ENCODE peak calls at places on chromosomes 7 and 10, in seven cellular contexts. One of them, this sample, is unnamed.
A peak's percentile ranks its signal among the peaks of the same experiment; 100 is the strongest.

GRCh38 chr10:125208854-125209545 is 48.6 kb upstream of the CTBP2 start:
- DNase-seq in thoracic aorta: no peak
- DNase-seq in astrocyte of the spinal cord: no peak
- DNase-seq in left ventricle myocardium inferior: no peak
- DNase-seq in BE2C: no peak
- DNase-seq in esophagus squamous epithelium: no peak
- DNase-seq in tibial nerve: no peak
- DNase-seq in this sample: peak; percentile 92

GRCh38 chr7:159015081-159015893 is 129.4 kb downstream of the VIPR2 start:
- DNase-seq in thoracic aorta: no peak
- DNase-seq in astrocyte of the spinal cord: peak; percentile 53
- DNase-seq in left ventricle myocardium inferior: peak; percentile 81
- DNase-seq in BE2C: no peak
- DNase-seq in esophagus squamous epithelium: no peak
- DNase-seq in tibial nerve: peak; percentile 51
- DNase-seq in this sample: no peak

GRCh38 chr10:7866191-7866590 is 47.9 kb downstream of the TAF3 start:
- DNase-seq in thoracic aorta: no peak
- DNase-seq in astrocyte of the spinal cord: no peak
- DNase-seq in left ventricle myocardium inferior: no peak
- DNase-seq in BE2C: no peak
- DNase-seq in esophagus squamous epithelium: no peak
- DNase-seq in tibial nerve: no peak
- DNase-seq in this sample: no peak

GRCh38 chr10:929965-930364 is 1.5 kb downstream of the LARP4B start:
- DNase-seq in thoracic aorta: no peak
- DNase-seq in astrocyte of the spinal cord: no peak
- DNase-seq in left ventricle myocardium inferior: no peak
- DNase-seq in BE2C: no peak
- DNase-seq in esophagus squamous epithelium: no peak
- DNase-seq in tibial nerve: no peak
- DNase-seq in this sample: no peak

GRCh38 chr7:32846630-32847225 is 44.8 kb downstream of the KBTBD2 start:
- DNase-seq in thoracic aorta: peak; percentile 78
- DNase-seq in astrocyte of the spinal cord: peak; percentile 69
- DNase-seq in left ventricle myocardium inferior: peak; percentile 91
- DNase-seq in BE2C: peak; percentile 91
- DNase-seq in esophagus squamous epithelium: peak; percentile 48
- DNase-seq in tibial nerve: peak; percentile 92
- DNase-seq in this sample: peak; percentile 84

GRCh38 chr10:79948976-79949722 is at the start of gene SFTPD:
- DNase-seq in thoracic aorta: no peak
- DNase-seq in astrocyte of the spinal cord: no peak
- DNase-seq in left ventricle myocardium inferior: no peak
- DNase-seq in BE2C: no peak
- DNase-seq in esophagus squamous epithelium: no peak
- DNase-seq in tibial nerve: no peak
- DNase-seq in this sample: no peak

GRCh38 chr7:67018940-67019339 is 22.3 kb downstream of the TYW1 start:
- DNase-seq in thoracic aorta: no peak
- DNase-seq in astrocyte of the spinal cord: no peak
- DNase-seq in left ventricle myocardium inferior: no peak
- DNase-seq in BE2C: no peak
- DNase-seq in esophagus squamous epithelium: no peak
- DNase-seq in tibial nerve: no peak
- DNase-seq in this sample: no peak

GRCh38 chr7:20783716-20784310 is 2.9 kb downstream of the SP8 start:
- DNase-seq in thoracic aorta: no peak
- DNase-seq in astrocyte of the spinal cord: no peak
- DNase-seq in left ventricle myocardium inferior: no peak
- DNase-seq in BE2C: no peak
- DNase-seq in esophagus squamous epithelium: no peak
- DNase-seq in tibial nerve: no peak
- DNase-seq in this sample: no peak

GRCh38 chr10:36888925-36889573 is 236.3 kb upstream of the ANKRD30A start:
- DNase-seq in thoracic aorta: no peak
- DNase-seq in astrocyte of the spinal cord: no peak
- DNase-seq in left ventricle myocardium inferior: no peak
- DNase-seq in BE2C: peak; percentile 60
- DNase-seq in esophagus squamous epithelium: no peak
- DNase-seq in tibial nerve: no peak
- DNase-seq in this sample: no peak

GRCh38 chr10:5043716-5044115 is 40.1 kb upstream of the AKR1C2 start:
- DNase-seq in thoracic aorta: no peak
- DNase-seq in astrocyte of the spinal cord: no peak
- DNase-seq in left ventricle myocardium inferior: no peak
- DNase-seq in BE2C: no peak
- DNase-seq in esophagus squamous epithelium: no peak
- DNase-seq in tibial nerve: no peak
- DNase-seq in this sample: no peak

GRCh38 chr7:79453558-79454324 is at the start of gene MAGI2:
- DNase-seq in thoracic aorta: peak; percentile 72
- DNase-seq in astrocyte of the spinal cord: peak; percentile 83
- DNase-seq in left ventricle myocardium inferior: peak; percentile 89
- DNase-seq in BE2C: peak; percentile 76
- DNase-seq in esophagus squamous epithelium: peak; percentile 3
- DNase-seq in tibial nerve: peak; percentile 77
- DNase-seq in this sample: peak; percentile 86

GRCh38 chr10:82242778-82243177 is 367.8 kb downstream of the NRG3 start:
- DNase-seq in thoracic aorta: no peak
- DNase-seq in astrocyte of the spinal cord: no peak
- DNase-seq in left ventricle myocardium inferior: no peak
- DNase-seq in BE2C: no peak
- DNase-seq in esophagus squamous epithelium: no peak
- DNase-seq in tibial nerve: no peak
- DNase-seq in this sample: no peak

GRCh38 chr10:6915307-6915706 is 335.2 kb upstream of the PRKCQ start:
- DNase-seq in thoracic aorta: no peak
- DNase-seq in astrocyte of the spinal cord: no peak
- DNase-seq in left ventricle myocardium inferior: no peak
- DNase-seq in BE2C: no peak
- DNase-seq in esophagus squamous epithelium: no peak
- DNase-seq in tibial nerve: no peak
- DNase-seq in this sample: no peak

GRCh38 chr10:80158126-80158525 is 25.6 kb downstream of the PLAC9 start:
- DNase-seq in thoracic aorta: no peak
- DNase-seq in astrocyte of the spinal cord: no peak
- DNase-seq in left ventricle myocardium inferior: no peak
- DNase-seq in BE2C: no peak
- DNase-seq in esophagus squamous epithelium: no peak
- DNase-seq in tibial nerve: no peak
- DNase-seq in this sample: no peak

GRCh38 chr7:151520419-151521229 is 929 bp upstream of the RHEB start:
- DNase-seq in thoracic aorta: peak; percentile 22
- DNase-seq in astrocyte of the spinal cord: peak; percentile 16
- DNase-seq in left ventricle myocardium inferior: peak; percentile 49
- DNase-seq in BE2C: peak; percentile 15
- DNase-seq in esophagus squamous epithelium: no peak
- DNase-seq in tibial nerve: peak; percentile 28
- DNase-seq in this sample: peak; percentile 60

GRCh38 chr7:81004098-81004497 is 85.2 kb upstream of the SEMA3C start:
- DNase-seq in thoracic aorta: no peak
- DNase-seq in astrocyte of the spinal cord: peak; percentile 68
- DNase-seq in left ventricle myocardium inferior: no peak
- DNase-seq in BE2C: no peak
- DNase-seq in esophagus squamous epithelium: no peak
- DNase-seq in tibial nerve: no peak
- DNase-seq in this sample: no peak

GRCh38 chr7:74355091-74355490 is 65.9 kb downstream of the CLIP2 start:
- DNase-seq in thoracic aorta: peak; percentile 13
- DNase-seq in astrocyte of the spinal cord: peak; percentile 87
- DNase-seq in left ventricle myocardium inferior: no peak
- DNase-seq in BE2C: no peak
- DNase-seq in esophagus squamous epithelium: no peak
- DNase-seq in tibial nerve: no peak
- DNase-seq in this sample: no peak

GRCh38 chr7:10662982-10663884 is 310.4 kb upstream of the PHF14 start:
- DNase-seq in thoracic aorta: no peak
- DNase-seq in astrocyte of the spinal cord: no peak
- DNase-seq in left ventricle myocardium inferior: no peak
- DNase-seq in BE2C: no peak
- DNase-seq in esophagus squamous epithelium: no peak
- DNase-seq in tibial nerve: no peak
- DNase-seq in this sample: peak; percentile 74

GRCh38 chr10:87720665-87721064 is 61.0 kb downstream of the PAPSS2 start:
- DNase-seq in thoracic aorta: no peak
- DNase-seq in astrocyte of the spinal cord: no peak
- DNase-seq in left ventricle myocardium inferior: no peak
- DNase-seq in BE2C: no peak
- DNase-seq in esophagus squamous epithelium: no peak
- DNase-seq in tibial nerve: no peak
- DNase-seq in this sample: no peak

GRCh38 chr7:64863021-64863420 is 40.1 kb upstream of the ZNF273 start:
- DNase-seq in thoracic aorta: no peak
- DNase-seq in astrocyte of the spinal cord: no peak
- DNase-seq in left ventricle myocardium inferior: no peak
- DNase-seq in BE2C: no peak
- DNase-seq in esophagus squamous epithelium: no peak
- DNase-seq in tibial nerve: no peak
- DNase-seq in this sample: no peak

GRCh38 chr7:16299853-16300252 is 121.5 kb downstream of the CRPPA start:
- DNase-seq in thoracic aorta: no peak
- DNase-seq in astrocyte of the spinal cord: no peak
- DNase-seq in left ventricle myocardium inferior: no peak
- DNase-seq in BE2C: no peak
- DNase-seq in esophagus squamous epithelium: no peak
- DNase-seq in tibial nerve: no peak
- DNase-seq in this sample: no peak

GRCh38 chr10:127592586-127592985 is 43.5 kb downstream of the NPS start:
- DNase-seq in thoracic aorta: no peak
- DNase-seq in astrocyte of the spinal cord: no peak
- DNase-seq in left ventricle myocardium inferior: no peak
- DNase-seq in BE2C: no peak
- DNase-seq in esophagus squamous epithelium: no peak
- DNase-seq in tibial nerve: no peak
- DNase-seq in this sample: no peak

GRCh38 chr7:119983468-119983867 is 289.5 kb upstream of the KCND2 start:
- DNase-seq in thoracic aorta: no peak
- DNase-seq in astrocyte of the spinal cord: no peak
- DNase-seq in left ventricle myocardium inferior: no peak
- DNase-seq in BE2C: no peak
- DNase-seq in esophagus squamous epithelium: no peak
- DNase-seq in tibial nerve: no peak
- DNase-seq in this sample: no peak

GRCh38 chr10:62384057-62384446 is 9.9 kb downstream of the ZNF365 start:
- DNase-seq in thoracic aorta: no peak
- DNase-seq in astrocyte of the spinal cord: peak; percentile 84
- DNase-seq in left ventricle myocardium inferior: no peak
- DNase-seq in BE2C: no peak
- DNase-seq in esophagus squamous epithelium: no peak
- DNase-seq in tibial nerve: no peak
- DNase-seq in this sample: no peak

DNA sequence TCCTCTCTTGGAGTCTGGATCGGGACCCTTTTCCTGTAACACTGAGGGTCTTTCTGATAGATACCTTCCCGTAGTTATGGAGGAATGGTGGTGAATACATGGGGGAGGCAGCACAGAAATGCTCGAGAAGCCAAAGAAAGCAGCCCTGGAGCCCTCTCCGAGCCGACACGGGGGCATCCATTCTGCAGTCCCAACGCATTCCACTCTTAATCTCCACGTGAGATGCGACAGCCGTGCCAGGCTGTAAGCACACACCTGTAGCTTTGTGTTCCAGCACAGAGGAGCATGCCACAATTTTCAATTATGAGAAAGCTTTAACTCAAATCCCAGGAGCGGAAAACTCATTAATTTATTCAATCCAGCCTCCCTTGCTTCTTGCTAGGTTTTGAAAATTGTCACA is 55.7 kb upstream of the CHST15 start:
- DNase-seq in thoracic aorta: no peak
- DNase-seq in astrocyte of the spinal cord: no peak
- DNase-seq in left ventricle myocardium inferior: no peak
- DNase-seq in BE2C: no peak
- DNase-seq in esophagus squamous epithelium: no peak
- DNase-seq in tibial nerve: no peak
- DNase-seq in this sample: no peak
- H3K4me3 ChIP-seq in thoracic aorta: no peak overlapping the region
- H3K4me3 ChIP-seq in astrocyte of the spinal cord: no peak overlapping the region
- H3K4me3 ChIP-seq in left ventricle myocardium inferior: no peak overlapping the region
- H3K4me3 ChIP-seq in BE2C: no peak overlapping the region
- H3K4me3 ChIP-seq in esophagus squamous epithelium: no peak overlapping the region
- H3K4me3 ChIP-seq in tibial nerve: no peak overlapping the region
- H3K4me3 ChIP-seq in this sample: no peak overlapping the region

GRCh38 chr7:103101543-103101942 is 26.6 kb downstream of the ARMC10 start:
- DNase-seq in thoracic aorta: no peak
- DNase-seq in astrocyte of the spinal cord: no peak
- DNase-seq in left ventricle myocardium inferior: no peak
- DNase-seq in BE2C: no peak
- DNase-seq in esophagus squamous epithelium: no peak
- DNase-seq in tibial nerve: no peak
- DNase-seq in this sample: no peak

GRCh38 chr7:103106336-103107070 is 31.6 kb downstream of the ARMC10 start:
- DNase-seq in thoracic aorta: no peak
- DNase-seq in astrocyte of the spinal cord: no peak
- DNase-seq in left ventricle myocardium inferior: no peak
- DNase-seq in BE2C: no peak
- DNase-seq in esophagus squamous epithelium: no peak
- DNase-seq in tibial nerve: no peak
- DNase-seq in this sample: no peak
- H3K4me3 ChIP-seq in thoracic aorta: no peak overlapping the region
- H3K4me3 ChIP-seq in astrocyte of the spinal cord: no peak overlapping the region
- H3K4me3 ChIP-seq in left ventricle myocardium inferior: no peak overlapping the region
- H3K4me3 ChIP-seq in BE2C: no peak overlapping the region
- H3K4me3 ChIP-seq in esophagus squamous epithelium: no peak overlapping the region
- H3K4me3 ChIP-seq in tibial nerve: no peak overlapping the region
- H3K4me3 ChIP-seq in this sample: no peak overlapping the region

GRCh38 chr10:121669010-121669366 is 70.7 kb upstream of the FGFR2 start:
- DNase-seq in thoracic aorta: no peak
- DNase-seq in astrocyte of the spinal cord: no peak
- DNase-seq in left ventricle myocardium inferior: no peak
- DNase-seq in BE2C: no peak
- DNase-seq in esophagus squamous epithelium: no peak
- DNase-seq in tibial nerve: no peak
- DNase-seq in this sample: no peak

GRCh38 chr10:121667948-121668335 is 69.7 kb upstream of the FGFR2 start:
- DNase-seq in thoracic aorta: no peak
- DNase-seq in astrocyte of the spinal cord: peak; percentile 19
- DNase-seq in left ventricle myocardium inferior: no peak
- DNase-seq in BE2C: no peak
- DNase-seq in esophagus squamous epithelium: no peak
- DNase-seq in tibial nerve: no peak
- DNase-seq in this sample: no peak

GRCh38 chr10:121664671-121665070 is 66.4 kb upstream of the FGFR2 start:
- DNase-seq in thoracic aorta: no peak
- DNase-seq in astrocyte of the spinal cord: no peak
- DNase-seq in left ventricle myocardium inferior: no peak
- DNase-seq in BE2C: no peak
- DNase-seq in esophagus squamous epithelium: no peak
- DNase-seq in tibial nerve: no peak
- DNase-seq in this sample: no peak

GRCh38 chr10:121665809-121666208 is 67.6 kb upstream of the FGFR2 start:
- DNase-seq in thoracic aorta: no peak
- DNase-seq in astrocyte of the spinal cord: no peak
- DNase-seq in left ventricle myocardium inferior: no peak
- DNase-seq in BE2C: no peak
- DNase-seq in esophagus squamous epithelium: no peak
- DNase-seq in tibial nerve: no peak
- DNase-seq in this sample: no peak

GRCh38 chr10:121668336-121669009 is 70.2 kb upstream of the FGFR2 start:
- DNase-seq in thoracic aorta: peak; percentile 30
- DNase-seq in astrocyte of the spinal cord: peak; percentile 64
- DNase-seq in left ventricle myocardium inferior: peak; percentile 43
- DNase-seq in BE2C: peak; percentile 89
- DNase-seq in esophagus squamous epithelium: no peak
- DNase-seq in tibial nerve: no peak
- DNase-seq in this sample: no peak
- H3K4me3 ChIP-seq in thoracic aorta: peak overlapping the region; percentile 61
- H3K4me3 ChIP-seq in astrocyte of the spinal cord: no peak overlapping the region
- H3K4me3 ChIP-seq in left ventricle myocardium inferior: peak overlapping the region; percentile 12
- H3K4me3 ChIP-seq in BE2C: peak overlapping the region; percentile 24
- H3K4me3 ChIP-seq in esophagus squamous epithelium: no peak overlapping the region
- H3K4me3 ChIP-seq in tibial nerve: no peak overlapping the region
- H3K4me3 ChIP-seq in this sample: no peak overlapping the region

GRCh38 chr7:129228633-129229032 is 3.8 kb downstream of the AHCYL2 start:
- DNase-seq in thoracic aorta: no peak
- DNase-seq in astrocyte of the spinal cord: no peak
- DNase-seq in left ventricle myocardium inferior: no peak
- DNase-seq in BE2C: no peak
- DNase-seq in esophagus squamous epithelium: no peak
- DNase-seq in tibial nerve: no peak
- DNase-seq in this sample: no peak
- H3K4me3 ChIP-seq in thoracic aorta: no peak overlapping the region
- H3K4me3 ChIP-seq in astrocyte of the spinal cord: no peak overlapping the region
- H3K4me3 ChIP-seq in left ventricle myocardium inferior: no peak overlapping the region
- H3K4me3 ChIP-seq in BE2C: no peak overlapping the region
- H3K4me3 ChIP-seq in esophagus squamous epithelium: no peak overlapping the region
- H3K4me3 ChIP-seq in tibial nerve: no peak overlapping the region
- H3K4me3 ChIP-seq in this sample: peak overlapping the region; percentile 78